ENCODE peak calls at places on chromosomes 16 and 17, in four cellular contexts. One of them, this sample, is unnamed.
A peak's percentile ranks its signal among the peaks of the same experiment; 100 is the strongest.

GRCh38 chr17:74515941-74516340 is 15.3 kb downstream of the CD300LB start:
- DNase-seq in HCT116: no peak
- DNase-seq in GM23248: no peak
- DNase-seq in PC-3: no peak
- DNase-seq in this sample: no peak

GRCh38 chr16:3021449-3022207 is 1.5 kb downstream of the TNFRSF12A start:
- DNase-seq in GM23248: peak; percentile 99
- DNase-seq in PC-3: peak; percentile 90
- DNase-seq in HCT116: peak; percentile 82
- DNase-seq in this sample: peak; percentile 96

GRCh38 chr16:67833418-67834241 is 8.5 kb upstream of the THAP11 start:
- DNase-seq in GM23248: peak; percentile 97
- DNase-seq in HCT116: peak; percentile 69
- DNase-seq in PC-3: peak; percentile 85
- DNase-seq in this sample: peak; percentile 97

GRCh38 chr17:78832541-78832810 is 8.1 kb downstream of the USP36 start:
- DNase-seq in HCT116: no peak
- DNase-seq in PC-3: no peak
- DNase-seq in GM23248: no peak
- DNase-seq in this sample: no peak

GRCh38 chr16:5820472-5820871 is 722.9 kb upstream of the EEF2KMT start:
- DNase-seq in GM23248: no peak
- DNase-seq in PC-3: no peak
- DNase-seq in HCT116: no peak
- DNase-seq in this sample: no peak

GRCh38 chr17:6415616-6416015 is 19.3 kb downstream of the AIPL1 start:
- DNase-seq in HCT116: no peak
- DNase-seq in GM23248: no peak
- DNase-seq in PC-3: no peak
- DNase-seq in this sample: no peak

GRCh38 chr16:16150117-16150877 is 73.0 kb downstream of the ABCC6 start:
- DNase-seq in HCT116: no peak
- DNase-seq in PC-3: no peak
- DNase-seq in GM23248: peak; percentile 53
- DNase-seq in this sample: no peak

GRCh38 chr16:70438983-70439862 is at the start of gene ST3GAL2:
- DNase-seq in GM23248: peak; percentile 96
- DNase-seq in PC-3: peak; percentile 84
- DNase-seq in HCT116: peak; percentile 54
- DNase-seq in this sample: peak; percentile 100

GRCh38 chr16:49127103-49127502 is 154.5 kb downstream of the CBLN1 start:
- DNase-seq in HCT116: no peak
- DNase-seq in GM23248: no peak
- DNase-seq in PC-3: peak; percentile 3
- DNase-seq in this sample: peak; percentile 76

GRCh38 chr16:70788668-70789161 is 12.2 kb downstream of the VAC14 start:
- DNase-seq in GM23248: peak; percentile 30
- DNase-seq in PC-3: no peak
- DNase-seq in HCT116: no peak
- DNase-seq in this sample: no peak

GRCh38 chr17:5237541-5238016 is 2.9 kb upstream of the SCIMP start:
- DNase-seq in PC-3: peak; percentile 60
- DNase-seq in GM23248: peak; percentile 65
- DNase-seq in HCT116: peak; percentile 65
- DNase-seq in this sample: peak; percentile 77

GRCh38 chr16:55701442-55702319 is 45.9 kb downstream of the SLC6A2 start:
- DNase-seq in GM23248: peak; percentile 72
- DNase-seq in PC-3: peak; percentile 57
- DNase-seq in HCT116: peak; percentile 46
- DNase-seq in this sample: peak; percentile 70

GRCh38 chr17:4492762-4493561 is 5.7 kb upstream of the SPNS2 start:
- DNase-seq in HCT116: no peak
- DNase-seq in PC-3: peak; percentile 81
- DNase-seq in GM23248: peak; percentile 27
- DNase-seq in this sample: peak; percentile 90

GRCh38 chr16:84603115-84603816 is 14.6 kb downstream of the COTL1 start:
- DNase-seq in GM23248: peak; percentile 99
- DNase-seq in PC-3: peak; percentile 92
- DNase-seq in HCT116: peak; percentile 55
- DNase-seq in this sample: no peak

GRCh38 chr16:22321340-22322001 is 24.3 kb downstream of the POLR3E start:
- DNase-seq in GM23248: peak; percentile 81
- DNase-seq in HCT116: peak; percentile 24
- DNase-seq in PC-3: peak; percentile 55
- DNase-seq in this sample: peak; percentile 83

GRCh38 chr17:17073627-17074521 is 31.6 kb downstream of the MPRIP start:
- DNase-seq in PC-3: no peak
- DNase-seq in GM23248: peak; percentile 75
- DNase-seq in HCT116: no peak
- DNase-seq in this sample: no peak

GRCh38 chr17:59888145-59888750 is 4.5 kb downstream of the TUBD1 start:
- DNase-seq in PC-3: no peak
- DNase-seq in HCT116: no peak
- DNase-seq in GM23248: no peak
- DNase-seq in this sample: no peak

GRCh38 chr16:66254106-66254505 is 112.4 kb upstream of the CDH5 start:
- DNase-seq in GM23248: no peak
- DNase-seq in PC-3: no peak
- DNase-seq in HCT116: no peak
- DNase-seq in this sample: no peak

GRCh38 chr17:47789611-47790520 is 31.7 kb downstream of the OSBPL7 start:
- DNase-seq in HCT116: no peak
- DNase-seq in GM23248: peak; percentile 78
- DNase-seq in PC-3: peak; percentile 72
- DNase-seq in this sample: peak; percentile 87
- H3K4me3 ChIP-seq in HCT116: no peak overlapping the region
- H3K4me3 ChIP-seq in GM23248: peak overlapping the region; percentile 55
- H3K4me3 ChIP-seq in PC-3: peak overlapping the region; percentile 57
- H3K4me3 ChIP-seq in this sample: peak overlapping the region; percentile 59

DNA sequence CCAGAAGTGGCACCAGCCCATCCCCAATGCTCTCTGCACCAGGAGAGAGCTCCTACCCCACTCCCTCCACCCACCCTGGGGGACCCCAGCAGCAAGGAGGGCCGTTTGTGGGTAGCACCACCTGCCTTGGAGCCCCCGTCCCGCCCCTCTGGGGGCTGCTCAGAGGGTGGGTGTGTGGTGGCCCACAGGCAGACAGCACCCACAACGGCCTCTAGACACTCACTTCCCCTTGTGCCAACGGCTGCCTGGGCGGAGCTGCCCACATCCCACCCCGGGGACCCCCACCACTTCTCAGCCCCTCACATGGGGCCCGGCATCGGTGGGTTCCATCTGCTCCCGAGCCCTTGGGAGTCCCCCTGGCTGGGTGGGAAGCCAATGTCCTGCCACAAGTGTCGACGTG is 33.3 kb downstream of the BAHCC1 start:
- DNase-seq in GM23248: no peak
- DNase-seq in HCT116: no peak
- DNase-seq in PC-3: no peak
- DNase-seq in this sample: no peak
- TF ChIP-seq EZH2phosphoT487 in GM23248: no peak
- TF ChIP-seq EZH2phosphoT487 in HCT116: no peak
- TF ChIP-seq EZH2phosphoT487 in PC-3: no peak
- TF ChIP-seq EZH2phosphoT487 in this sample: no peak

GRCh38 chr17:45088741-45089140 is 27.6 kb downstream of the NMT1 start:
- DNase-seq in HCT116: no peak
- DNase-seq in GM23248: no peak
- DNase-seq in PC-3: no peak
- DNase-seq in this sample: no peak
- H3K9ac ChIP-seq in HCT116: no peak overlapping the region
- H3K9ac ChIP-seq in GM23248: no peak overlapping the region
- H3K9ac ChIP-seq in PC-3: no peak overlapping the region
- H3K9ac ChIP-seq in this sample: no peak overlapping the region

GRCh38 chr16:9826630-9827029 is 355.6 kb downstream of the GRIN2A start:
- DNase-seq in PC-3: no peak
- DNase-seq in HCT116: no peak
- DNase-seq in GM23248: no peak
- DNase-seq in this sample: no peak

GRCh38 chr16:9821970-9822369 is 360.3 kb downstream of the GRIN2A start:
- DNase-seq in PC-3: no peak
- DNase-seq in GM23248: no peak
- DNase-seq in HCT116: no peak
- DNase-seq in this sample: peak; percentile 20

GRCh38 chr16:9824191-9824590 is 358.0 kb downstream of the GRIN2A start:
- DNase-seq in PC-3: no peak
- DNase-seq in HCT116: no peak
- DNase-seq in GM23248: no peak
- DNase-seq in this sample: no peak

GRCh38 chr16:9823510-9823909 is 358.7 kb downstream of the GRIN2A start:
- DNase-seq in HCT116: no peak
- DNase-seq in GM23248: no peak
- DNase-seq in PC-3: no peak
- DNase-seq in this sample: no peak

GRCh38 chr16:9827062-9827752 is 355.0 kb downstream of the GRIN2A start:
- DNase-seq in HCT116: no peak
- DNase-seq in GM23248: no peak
- DNase-seq in PC-3: no peak
- DNase-seq in this sample: peak; percentile 43
- H3K4me3 ChIP-seq in HCT116: no peak overlapping the region
- H3K4me3 ChIP-seq in GM23248: no peak overlapping the region
- H3K4me3 ChIP-seq in PC-3: no peak overlapping the region
- H3K4me3 ChIP-seq in this sample: no peak overlapping the region

GRCh38 chr16:80717611-80718010 is 86.8 kb downstream of the CDYL2 start:
- DNase-seq in HCT116: no peak
- DNase-seq in PC-3: no peak
- DNase-seq in GM23248: no peak
- DNase-seq in this sample: no peak
- TF ChIP-seq EZH2phosphoT487 in HCT116: no peak
- TF ChIP-seq EZH2phosphoT487 in PC-3: no peak
- TF ChIP-seq EZH2phosphoT487 in GM23248: no peak
- TF ChIP-seq EZH2phosphoT487 in this sample: no peak

GRCh38 chr17:80989586-80989913 is 2.1 kb upstream of the CHMP6 start:
- DNase-seq in GM23248: no peak
- DNase-seq in HCT116: no peak
- DNase-seq in PC-3: peak; percentile 44
- DNase-seq in this sample: no peak

GRCh38 chr17:80990921-80991644 is 558 bp upstream of the CHMP6 start:
- DNase-seq in GM23248: no peak
- DNase-seq in HCT116: no peak
- DNase-seq in PC-3: no peak
- DNase-seq in this sample: no peak

GRCh38 chr17:80986046-80986445 is 5.6 kb upstream of the CHMP6 start:
- DNase-seq in HCT116: no peak
- DNase-seq in PC-3: no peak
- DNase-seq in GM23248: no peak
- DNase-seq in this sample: no peak

GRCh38 chr17:80986816-80987480 is 4.7 kb upstream of the CHMP6 start:
- DNase-seq in GM23248: no peak
- DNase-seq in PC-3: no peak
- DNase-seq in HCT116: no peak
- DNase-seq in this sample: no peak

DNA sequence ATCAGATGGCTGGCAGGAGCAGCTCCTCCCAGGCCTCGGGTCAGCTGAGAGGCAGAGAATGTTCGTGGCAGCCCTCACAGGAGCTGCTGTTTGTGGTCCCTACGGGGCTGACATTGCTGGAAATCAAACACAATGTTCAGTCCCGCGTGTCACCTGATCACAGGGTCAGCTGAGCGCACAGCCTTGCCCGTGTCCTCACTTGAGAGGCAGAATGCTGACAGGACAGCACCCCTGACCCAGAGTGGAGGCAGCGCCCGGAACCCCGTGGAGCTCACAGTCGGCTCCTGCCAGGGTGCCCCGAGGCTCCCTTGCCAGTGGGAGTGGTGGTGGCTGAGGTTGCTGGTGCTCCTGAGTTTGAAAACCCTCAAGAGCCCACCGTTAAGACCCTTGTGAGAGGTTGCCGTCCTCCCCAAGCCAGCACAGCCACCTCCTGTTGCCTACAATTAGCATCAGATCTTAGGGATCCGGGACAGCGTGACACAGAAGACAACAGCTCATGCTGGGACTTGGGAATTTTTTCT is 3.6 kb upstream of the CHMP6 start:
- DNase-seq in HCT116: no peak
- DNase-seq in PC-3: no peak
- DNase-seq in GM23248: no peak
- DNase-seq in this sample: no peak
- H3K9ac ChIP-seq in HCT116: peak overlapping the region; percentile 47
- H3K9ac ChIP-seq in PC-3: no peak overlapping the region
- H3K9ac ChIP-seq in GM23248: no peak overlapping the region
- H3K9ac ChIP-seq in this sample: no peak overlapping the region

This sample was measured in neural progenitor cell.